ENCODE peak calls at places on chromosome 17, in six cellular contexts. N is lung, T is dorsolateral prefrontal cortex, C is ascending aorta, F is AG04450, J is thoracic aorta. P is an unnamed sample.

GRCh38 chr17:70013911-70014310 is 61.1 kb upstream of the KCNJ16 start:
- DNase-seq in N (no peak), T (no peak), C (no peak), F (no peak), J (no peak), P (no peak)

GRCh38 chr17:29624586-29624985 is 1.9 kb upstream of the CORO6 start:
- DNase-seq in N (no peak), T (no peak), C (no peak), F (no peak), J (no peak), P (no peak)

GRCh38 chr17:39365252-39365651 is 36.2 kb downstream of the FBXL20 start:
- DNase-seq in N (no peak), T (no peak), C (no peak), F (peak), J (no peak), P (no peak)

GRCh38 chr17:40118093-40118492 is 3.7 kb upstream of the MSL1 start:
- DNase-seq in N (no peak), T (no peak), C (no peak), F (no peak), J (no peak), P (no peak)

GRCh38 chr17:27481327-27481726 is 25.1 kb downstream of the KSR1 start:
- DNase-seq in N (no peak), T (no peak), C (no peak), F (no peak), J (no peak), P (no peak)

GRCh38 chr17:2904135-2904534 is 107.9 kb downstream of the RAP1GAP2 start:
- DNase-seq in N (no peak), T (peak), C (no peak), F (no peak), J (no peak), P (no peak)

GRCh38 chr17:68657166-68657940 is 56.2 kb upstream of the FAM20A start:
- DNase-seq in N (no peak), T (no peak), C (no peak), F (no peak), J (no peak), P (no peak)

GRCh38 chr17:52170963-52171572 is 12.6 kb upstream of the CA10 start:
- DNase-seq in N (no peak), T (no peak), C (no peak), F (no peak), J (no peak), P (no peak)

GRCh38 chr17:34567665-34568064 is 11.7 kb upstream of the TMEM132E start:
- DNase-seq in N (no peak), T (no peak), C (no peak), F (no peak), J (no peak), P (no peak)

GRCh38 chr17:7107795-7108559 is 6.6 kb downstream of the ASGR2 start:
- DNase-seq in N (no peak), T (no peak), C (no peak), F (no peak), J (no peak), P (no peak)

GRCh38 chr17:2369551-2370210 is 31.2 kb downstream of the MNT start:
- DNase-seq in N (no peak), T (no peak), C (no peak), F (no peak), J (no peak), P (no peak)

GRCh38 chr17:41547921-41548843 is 20.1 kb upstream of the KRT19 start:
- DNase-seq in N (peak), T (peak), C (peak), F (peak), J (peak), P (peak)

DNA sequence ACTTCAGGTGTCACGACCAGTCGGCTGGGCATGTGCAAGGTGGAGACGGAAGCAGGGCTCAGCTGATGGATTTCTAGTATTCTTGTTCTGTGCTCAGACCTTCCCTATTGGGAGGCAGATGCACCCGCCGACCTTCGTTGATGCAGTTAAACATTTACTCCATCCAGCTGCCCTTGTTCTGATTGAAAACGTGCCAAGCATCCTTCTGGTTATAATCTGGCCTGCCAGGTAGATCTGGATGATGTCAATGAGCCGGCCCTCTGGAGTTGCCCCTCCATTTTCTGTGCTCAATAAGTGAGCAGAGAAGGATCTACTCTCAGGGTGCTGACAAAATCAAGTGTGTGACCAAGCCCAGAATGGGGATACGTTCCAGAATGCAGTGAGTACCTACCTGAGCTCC is 38.3 kb downstream of the CCDC182 start:
- DNase-seq in N (peak), T (no peak), C (no peak), F (no peak), J (no peak), P (no peak)
- H3K4me3 ChIP-seq in N (no peak), T (no peak), C (no peak), F (no peak), J (no peak), P (no peak)

DNA sequence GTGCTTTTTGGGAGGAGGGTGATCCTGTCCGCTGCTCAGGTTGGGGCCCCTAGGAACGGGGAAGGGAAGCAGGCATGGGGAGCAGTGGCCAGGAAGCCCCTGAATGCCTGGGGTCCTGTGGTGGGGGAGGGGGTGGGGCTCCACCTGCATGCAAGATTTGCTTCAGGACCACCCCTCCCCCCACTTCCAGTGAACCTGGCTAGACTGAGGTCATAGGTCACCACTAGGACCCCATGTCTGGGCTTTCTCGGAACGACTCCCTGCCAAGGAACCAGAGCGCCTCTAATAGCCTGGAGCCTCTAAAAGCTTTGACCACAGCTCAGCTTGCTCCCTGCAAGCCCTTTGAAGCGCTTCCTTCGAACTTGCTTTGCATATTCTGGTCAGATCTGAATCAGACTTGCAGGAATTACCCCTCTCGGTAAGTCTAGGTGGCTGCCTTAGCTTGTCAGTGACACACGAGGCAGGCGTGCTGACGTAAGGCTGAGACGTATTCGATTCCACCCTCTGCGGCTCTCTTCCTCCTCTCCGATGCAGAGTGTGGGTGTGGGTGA is 3.6 kb downstream of the SOCS3 start:
- DNase-seq in N (no peak), T (no peak), C (no peak), F (peak), J (no peak), P (no peak)
- TF ChIP-seq CTCF in N (no peak), T (no peak), C (no peak), F (no peak), J (no peak), P (no peak)

DNA sequence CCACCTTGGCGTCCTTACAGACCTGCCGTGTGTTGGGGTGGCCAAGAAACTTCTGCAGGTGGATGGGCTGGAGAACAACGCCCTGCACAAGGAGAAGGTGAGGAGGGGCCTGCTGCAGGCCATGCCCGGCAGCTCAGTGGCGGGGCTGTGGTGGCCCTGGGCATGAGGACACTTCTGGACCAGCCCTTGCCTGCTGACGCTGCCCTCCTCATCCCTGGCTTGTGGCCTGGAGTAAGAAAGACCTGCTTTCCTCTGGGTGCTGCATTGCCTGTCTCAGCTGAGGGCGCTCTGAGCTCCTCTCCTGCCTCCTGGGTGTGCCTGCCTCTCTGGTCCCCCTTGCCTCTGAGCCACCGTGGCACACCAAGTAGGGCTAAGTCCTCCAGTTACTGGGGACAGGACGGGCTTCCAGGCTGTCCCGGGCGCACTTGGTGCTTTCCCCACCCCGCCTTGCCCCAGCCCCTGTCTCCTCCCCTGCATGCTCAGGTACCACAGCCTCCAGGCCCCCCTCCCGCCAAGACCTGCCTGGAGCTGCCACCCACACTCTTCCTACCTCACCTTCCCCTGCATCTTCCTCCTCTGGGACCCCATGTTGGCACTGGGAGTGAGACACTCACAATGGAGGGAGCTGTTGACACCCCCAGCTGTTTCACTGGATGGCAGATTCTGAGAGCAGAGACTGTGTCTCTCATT is 8.7 kb downstream of the ENDOV start:
- DNase-seq in N (no peak), T (no peak), C (no peak), F (no peak), J (no peak), P (peak)
- H3K27ac ChIP-seq in N (no peak), T (no peak), C (no peak), F (no peak), J (no peak), P (peak)

GRCh38 chr17:49971848-49972485 is 3.0 kb downstream of the DLX4 start:
- DNase-seq in N (no peak), T (no peak), C (no peak), F (no peak), J (no peak), P (no peak)
- H3K4me3 ChIP-seq in N (no peak), T (no peak), C (peak), F (no peak), J (peak), P (peak)

DNA sequence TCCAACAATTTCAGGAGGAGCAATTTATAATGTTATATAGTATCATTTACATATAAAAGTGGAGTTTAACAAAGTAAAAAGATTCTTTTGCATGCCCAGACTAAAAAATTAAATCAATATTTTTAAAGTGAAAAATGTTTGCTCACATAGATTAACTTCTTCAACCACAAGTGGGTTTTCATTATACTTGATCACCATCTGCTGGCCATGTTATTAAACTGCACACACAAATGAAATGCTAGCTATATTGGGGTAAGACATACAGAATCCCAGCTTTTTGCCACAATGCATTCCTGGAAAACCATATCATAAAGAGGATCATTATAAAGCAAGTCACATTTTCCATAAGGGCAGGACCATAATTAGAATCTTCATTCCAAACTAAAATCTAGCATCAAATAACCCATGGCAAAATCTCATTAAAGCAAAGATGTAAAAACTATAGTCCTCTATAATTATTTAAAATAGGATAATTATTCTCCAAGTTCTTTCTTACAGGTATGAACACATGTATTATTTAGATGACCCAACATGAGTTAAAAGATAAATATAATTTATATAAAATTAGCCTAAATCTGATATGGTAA is 26.3 kb downstream of the CEP112 start:
- DNase-seq in N (no peak), T (no peak), C (no peak), F (peak), J (no peak), P (no peak)
- TF ChIP-seq CTCF in N (peak), T (peak), C (peak), F (peak), J (peak), P (peak)

GRCh38 chr17:75316253-75316652 is 27.0 kb upstream of the SLC25A19 start:
- DNase-seq in N (no peak), T (no peak), C (no peak), F (no peak), J (no peak), P (no peak)

GRCh38 chr17:75318615-75319222 is 29.5 kb upstream of the SLC25A19 start:
- DNase-seq in N (no peak), T (no peak), C (no peak), F (no peak), J (no peak), P (no peak)

GRCh38 chr17:75315541-75316243 is 26.5 kb upstream of the SLC25A19 start:
- DNase-seq in N (no peak), T (no peak), C (no peak), F (no peak), J (no peak), P (peak)

GRCh38 chr17:75318211-75318610 is 29.0 kb upstream of the SLC25A19 start:
- DNase-seq in N (no peak), T (no peak), C (no peak), F (no peak), J (no peak), P (no peak)

DNA sequence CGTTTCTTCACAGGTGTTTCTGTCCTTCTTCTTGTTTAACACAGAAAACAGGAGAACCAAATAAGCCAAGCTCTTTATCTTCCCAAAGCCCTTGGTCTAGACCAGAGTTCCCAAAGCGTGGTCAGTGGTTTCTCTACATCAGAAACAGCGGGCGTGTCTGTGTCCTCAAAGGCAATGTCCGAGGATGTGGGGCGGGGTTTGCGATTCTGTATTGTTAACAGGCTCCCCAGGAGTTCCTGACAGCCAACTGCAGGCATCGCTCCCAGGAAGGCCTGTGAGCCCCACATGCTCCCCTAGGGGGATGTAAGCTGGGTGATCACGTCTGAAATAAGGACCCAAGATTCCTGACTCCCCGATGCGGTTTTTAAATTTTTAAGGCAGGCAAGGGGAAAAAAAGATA is 28.4 kb upstream of the SLC25A19 start:
- DNase-seq in N (no peak), T (no peak), C (no peak), F (no peak), J (no peak), P (no peak)
- H3K27ac ChIP-seq in N (no peak), T (peak), C (no peak), F (no peak), J (no peak), P (no peak)

DNA sequence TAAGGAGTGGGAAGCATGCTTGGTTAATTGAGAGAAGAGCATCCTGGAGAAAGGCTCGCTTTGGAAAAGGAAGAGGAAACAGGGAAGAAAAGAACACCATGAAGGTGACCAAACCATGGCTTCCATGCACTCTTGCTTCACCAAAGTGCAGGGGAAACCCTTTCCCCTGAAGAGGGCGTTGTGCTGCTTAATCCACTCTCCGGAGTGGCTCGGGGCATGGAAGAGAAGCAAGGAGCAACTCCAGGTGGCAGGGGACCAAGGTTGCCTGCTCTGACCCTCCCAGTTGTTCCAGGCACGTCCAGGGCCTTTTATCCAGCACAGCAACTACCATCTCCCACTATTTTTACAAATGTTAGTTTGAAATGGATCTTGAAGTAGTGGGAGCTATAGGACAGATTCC is 108.1 kb downstream of the STX8 start:
- DNase-seq in N (no peak), T (no peak), C (no peak), F (no peak), J (no peak), P (no peak)
- H3K4me3 ChIP-seq in N (no peak), T (no peak), C (no peak), F (no peak), J (no peak), P (no peak)

GRCh38 chr17:73645050-73645871 is 1.0 kb upstream of the SDK2 start:
- DNase-seq in N (no peak), T (peak), C (no peak), F (no peak), J (no peak), P (peak)

GRCh38 chr17:73647767-73648542 is 3.7 kb upstream of the SDK2 start:
- DNase-seq in N (no peak), T (no peak), C (no peak), F (no peak), J (no peak), P (no peak)

GRCh38 chr17:73647331-73647730 is 3.1 kb upstream of the SDK2 start:
- DNase-seq in N (no peak), T (no peak), C (no peak), F (no peak), J (no peak), P (no peak)

GRCh38 chr17:73648543-73648820 is 4.2 kb upstream of the SDK2 start:
- DNase-seq in N (no peak), T (no peak), C (no peak), F (no peak), J (no peak), P (peak)

GRCh38 chr17:73646409-73647305 is 2.4 kb upstream of the SDK2 start:
- DNase-seq in N (no peak), T (no peak), C (no peak), F (no peak), J (no peak), P (no peak)
- TF ChIP-seq CTCF in N (no peak), T (peak), C (no peak), F (peak), J (no peak), P (no peak)

GRCh38 chr17:78383725-78384471 is 5.4 kb downstream of the PGS1 start:
- DNase-seq in N (peak), T (no peak), C (peak), F (peak), J (peak), P (peak)

GRCh38 chr17:78384479-78385175 is 6.2 kb downstream of the PGS1 start:
- DNase-seq in N (no peak), T (no peak), C (no peak), F (no peak), J (no peak), P (no peak)

GRCh38 chr17:78380370-78380769 is 1.9 kb downstream of the PGS1 start:
- DNase-seq in N (no peak), T (no peak), C (no peak), F (no peak), J (no peak), P (no peak)

GRCh38 chr17:78379134-78379497 is 667 bp downstream of the PGS1 start:
- DNase-seq in N (peak), T (no peak), C (no peak), F (peak), J (no peak), P (no peak)

DNA sequence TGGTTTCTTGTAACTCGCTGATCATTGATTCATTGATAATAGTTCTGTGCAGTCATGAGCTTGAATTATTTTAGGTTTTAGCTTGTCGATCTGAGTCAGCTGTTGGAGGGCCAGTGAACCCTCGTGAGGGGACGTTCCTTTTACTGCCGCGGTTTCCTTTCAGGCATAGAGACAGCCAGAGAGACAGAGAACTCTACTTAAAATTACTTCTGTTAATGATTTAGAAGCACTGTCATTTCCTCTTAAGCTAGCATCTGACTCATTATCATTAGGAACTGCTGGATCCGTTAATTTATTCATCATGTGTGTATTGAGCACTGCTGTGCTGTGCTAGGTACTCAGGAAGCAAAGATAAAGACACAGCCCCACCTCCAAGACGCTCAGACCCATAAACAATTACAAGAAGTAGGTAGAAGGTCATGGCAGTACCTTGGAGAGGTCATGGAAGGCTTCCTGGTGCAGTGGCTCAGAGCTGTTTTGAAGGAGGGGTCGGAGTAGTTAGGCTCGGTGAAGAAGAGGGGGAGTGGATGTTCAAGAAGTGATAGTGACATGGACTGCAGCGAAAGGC is 3.2 kb downstream of the PGS1 start:
- DNase-seq in N (no peak), T (no peak), C (no peak), F (no peak), J (no peak), P (no peak)
- H3K27ac ChIP-seq in N (peak), T (peak), C (peak), F (peak), J (peak), P (peak)

DNA sequence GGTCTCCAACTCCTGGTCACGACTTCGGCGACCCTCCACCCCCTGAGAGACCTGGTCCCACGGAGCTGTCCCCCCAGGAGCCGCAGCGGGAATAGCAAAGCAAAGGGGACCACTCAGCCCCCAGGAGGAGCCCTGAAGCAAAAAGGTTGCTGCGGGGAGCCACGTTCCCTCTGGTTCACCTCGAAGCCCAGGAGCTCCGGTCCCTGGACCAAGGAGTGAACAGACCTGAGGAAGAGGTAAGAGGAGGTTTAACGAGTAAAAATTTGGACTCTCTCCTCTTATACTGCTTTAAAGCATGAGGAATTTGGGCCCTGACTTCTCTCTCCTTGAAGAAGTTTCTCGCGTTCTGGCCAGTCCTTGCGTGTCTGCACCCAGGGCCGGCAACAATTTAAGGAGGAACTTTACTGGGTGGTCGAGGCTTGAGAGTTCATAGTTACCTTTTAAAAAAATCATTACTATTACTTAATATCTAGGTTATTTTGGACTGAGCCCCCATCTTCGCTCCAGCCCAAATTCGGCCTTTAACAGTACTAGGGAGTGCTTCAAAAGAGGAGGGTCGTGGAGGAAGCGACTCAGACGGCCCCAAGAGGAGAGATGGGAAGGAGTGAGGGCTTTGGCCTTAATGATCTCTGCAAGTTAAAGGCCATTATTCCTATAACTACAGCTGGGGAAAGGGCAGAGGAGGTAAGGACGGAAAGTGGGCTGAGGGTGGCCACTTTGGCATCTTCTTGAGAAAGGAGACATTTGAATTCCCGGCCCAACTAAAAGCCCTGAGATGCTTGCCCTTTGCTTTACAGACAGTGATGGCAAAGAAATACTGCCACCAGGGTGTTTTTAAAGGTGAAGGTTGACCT is 16.9 kb upstream of the HOXB9 start:
- DNase-seq in N (no peak), T (no peak), C (no peak), F (no peak), J (no peak), P (no peak)
- H3K4me3 ChIP-seq in N (no peak), T (no peak), C (no peak), F (no peak), J (no peak), P (no peak)